ENCODE peak calls at places on chromosomes 4 and X, in nine cellular contexts. One of them, this sample, is unnamed.

GRCh38 chr4:150569384-150569987 is 12.5 kb upstream of the MAB21L2 start:
- DNase-seq in aorta: no peak
- DNase-seq in B cell: no peak
- DNase-seq in NCI-H774: no peak
- DNase-seq in NCI-H2029: no peak
- DNase-seq in H7: no peak
- DNase-seq in anterior cingulate cortex: no peak
- DNase-seq in T-cell: no peak
- DNase-seq in BJ: no peak
- DNase-seq in this sample: no peak

GRCh38 chr4:17091104-17091503 is 192.7 kb upstream of the LDB2 start:
- DNase-seq in H7: no peak
- DNase-seq in anterior cingulate cortex: no peak
- DNase-seq in aorta: no peak
- DNase-seq in B cell: no peak
- DNase-seq in NCI-H2029: no peak
- DNase-seq in NCI-H774: no peak
- DNase-seq in BJ: no peak
- DNase-seq in T-cell: no peak
- DNase-seq in this sample: no peak

GRCh38 chrX:50988649-50989048 is 78.1 kb downstream of the BMP15 start:
- DNase-seq in H7: peak
- DNase-seq in anterior cingulate cortex: no peak
- DNase-seq in T-cell: no peak
- DNase-seq in aorta: no peak
- DNase-seq in BJ: no peak
- DNase-seq in NCI-H774: no peak
- DNase-seq in NCI-H2029: no peak
- DNase-seq in B cell: no peak
- DNase-seq in this sample: no peak

GRCh38 chr4:37685726-37686372 is 327 bp downstream of the RELL1 start:
- DNase-seq in T-cell: peak
- DNase-seq in BJ: no peak
- DNase-seq in NCI-H2029: no peak
- DNase-seq in aorta: peak
- DNase-seq in anterior cingulate cortex: no peak
- DNase-seq in B cell: no peak
- DNase-seq in NCI-H774: no peak
- DNase-seq in H7: peak
- DNase-seq in this sample: no peak

GRCh38 chr4:6742507-6742906 is 26.5 kb downstream of the BLOC1S4 start:
- DNase-seq in anterior cingulate cortex: no peak
- DNase-seq in T-cell: no peak
- DNase-seq in NCI-H2029: no peak
- DNase-seq in aorta: no peak
- DNase-seq in H7: no peak
- DNase-seq in BJ: no peak
- DNase-seq in B cell: no peak
- DNase-seq in NCI-H774: no peak
- DNase-seq in this sample: no peak

GRCh38 chr4:52588097-52588496 is 71.0 kb downstream of the USP46 start:
- DNase-seq in BJ: no peak
- DNase-seq in T-cell: no peak
- DNase-seq in aorta: no peak
- DNase-seq in NCI-H2029: no peak
- DNase-seq in B cell: no peak
- DNase-seq in anterior cingulate cortex: no peak
- DNase-seq in H7: peak
- DNase-seq in NCI-H774: no peak
- DNase-seq in this sample: no peak

GRCh38 chrX:111164728-111165127 is 68.7 kb downstream of the PAK3 start:
- DNase-seq in H7: peak
- DNase-seq in B cell: no peak
- DNase-seq in T-cell: no peak
- DNase-seq in BJ: no peak
- DNase-seq in NCI-H774: no peak
- DNase-seq in NCI-H2029: no peak
- DNase-seq in aorta: no peak
- DNase-seq in anterior cingulate cortex: no peak
- DNase-seq in this sample: no peak

GRCh38 chr4:41124916-41125548 is 89.3 kb downstream of the APBB2 start:
- DNase-seq in B cell: no peak
- DNase-seq in NCI-H774: no peak
- DNase-seq in H7: no peak
- DNase-seq in anterior cingulate cortex: no peak
- DNase-seq in NCI-H2029: no peak
- DNase-seq in aorta: no peak
- DNase-seq in T-cell: no peak
- DNase-seq in BJ: no peak
- DNase-seq in this sample: no peak

GRCh38 chr4:111136438-111136837 is 513.6 kb upstream of the PITX2 start:
- DNase-seq in H7: no peak
- DNase-seq in NCI-H774: no peak
- DNase-seq in B cell: no peak
- DNase-seq in BJ: no peak
- DNase-seq in aorta: no peak
- DNase-seq in T-cell: no peak
- DNase-seq in anterior cingulate cortex: no peak
- DNase-seq in NCI-H2029: no peak
- DNase-seq in this sample: no peak

GRCh38 chr4:41644288-41644914 is 104.1 kb downstream of the PHOX2B start:
- DNase-seq in NCI-H774: no peak
- DNase-seq in H7: peak
- DNase-seq in BJ: no peak
- DNase-seq in anterior cingulate cortex: peak
- DNase-seq in NCI-H2029: no peak
- DNase-seq in B cell: no peak
- DNase-seq in aorta: peak
- DNase-seq in T-cell: no peak
- DNase-seq in this sample: no peak

GRCh38 chr4:102308032-102308799 is 37.1 kb downstream of the SLC39A8 start:
- DNase-seq in H7: no peak
- DNase-seq in anterior cingulate cortex: no peak
- DNase-seq in T-cell: no peak
- DNase-seq in BJ: no peak
- DNase-seq in NCI-H2029: no peak
- DNase-seq in B cell: no peak
- DNase-seq in NCI-H774: no peak
- DNase-seq in aorta: no peak
- DNase-seq in this sample: no peak

GRCh38 chr4:144757969-144758368 is 112.0 kb downstream of the HHIP start:
- DNase-seq in anterior cingulate cortex: no peak
- DNase-seq in B cell: no peak
- DNase-seq in H7: no peak
- DNase-seq in T-cell: no peak
- DNase-seq in NCI-H774: no peak
- DNase-seq in BJ: no peak
- DNase-seq in aorta: no peak
- DNase-seq in NCI-H2029: no peak
- DNase-seq in this sample: no peak

GRCh38 chrX:38175140-38175539 is 45.5 kb downstream of the SRPX start:
- DNase-seq in H7: peak
- DNase-seq in T-cell: no peak
- DNase-seq in B cell: no peak
- DNase-seq in anterior cingulate cortex: no peak
- DNase-seq in NCI-H774: no peak
- DNase-seq in aorta: no peak
- DNase-seq in NCI-H2029: peak
- DNase-seq in BJ: no peak
- DNase-seq in this sample: no peak

GRCh38 chrX:85941275-85941674 is 106.1 kb downstream of the CHM start:
- DNase-seq in BJ: no peak
- DNase-seq in NCI-H774: no peak
- DNase-seq in NCI-H2029: no peak
- DNase-seq in T-cell: no peak
- DNase-seq in H7: no peak
- DNase-seq in aorta: no peak
- DNase-seq in B cell: no peak
- DNase-seq in anterior cingulate cortex: no peak
- DNase-seq in this sample: no peak

GRCh38 chrX:19121898-19122640 is at the start of gene ADGRG2:
- DNase-seq in NCI-H774: no peak
- DNase-seq in BJ: no peak
- DNase-seq in B cell: no peak
- DNase-seq in H7: peak
- DNase-seq in anterior cingulate cortex: no peak
- DNase-seq in T-cell: no peak
- DNase-seq in aorta: peak
- DNase-seq in NCI-H2029: no peak
- DNase-seq in this sample: no peak

GRCh38 chr4:140195806-140196205 is 41.8 kb upstream of the MAML3 start:
- DNase-seq in T-cell: no peak
- DNase-seq in NCI-H2029: no peak
- DNase-seq in NCI-H774: no peak
- DNase-seq in B cell: no peak
- DNase-seq in BJ: no peak
- DNase-seq in aorta: no peak
- DNase-seq in H7: no peak
- DNase-seq in anterior cingulate cortex: no peak
- DNase-seq in this sample: no peak

GRCh38 chrX:22349116-22349515 is 76.4 kb downstream of the CBLL2 start:
- DNase-seq in aorta: no peak
- DNase-seq in B cell: no peak
- DNase-seq in NCI-H774: no peak
- DNase-seq in anterior cingulate cortex: no peak
- DNase-seq in NCI-H2029: no peak
- DNase-seq in BJ: no peak
- DNase-seq in H7: no peak
- DNase-seq in T-cell: no peak
- DNase-seq in this sample: no peak